ENCODE peak calls at places on chromosomes 12 and 14, in nine cellular contexts. D is RPMI7951; S is posterior cingulate gyrus; O is Calu3; C is pancreas; L is MCF 10A; M is HT1080; Q is skeletal muscle cell; P is stimulated activated CD4-positive, alpha-beta T cell treated with anti-CD3 and anti-CD28 coated beads, Interleukin-4, amount 100 ng/mL, for 24 hours. V is an unnamed sample.

GRCh38 chr12:86228656-86229055 is 27.5 kb downstream of the MGAT4C start:
- DNase-seq in D (no peak), S (no peak), O (no peak), C (no peak), L (no peak), M (no peak), Q (no peak), P (no peak), V (no peak)

GRCh38 chr12:97921957-97922722 is 459.5 kb downstream of the RMST start:
- DNase-seq in D (peak; percentile 34), S (no peak), O (no peak), C (no peak), L (peak; percentile 40), M (peak; percentile 65), Q (peak; percentile 65), P (no peak), V (no peak)

GRCh38 chr12:19082365-19082911 is 47.1 kb upstream of the PLEKHA5 start:
- DNase-seq in D (no peak), S (no peak), O (no peak), C (no peak), L (no peak), M (no peak), Q (no peak), P (no peak), V (no peak)

GRCh38 chr14:31083781-31084180 is 57.6 kb upstream of the STRN3 start:
- DNase-seq in D (no peak), S (no peak), O (no peak), C (no peak), L (no peak), M (no peak), Q (no peak), P (no peak), V (no peak)

GRCh38 chr12:108570743-108571603 is 8.6 kb downstream of the ISCU start:
- DNase-seq in D (peak; percentile 66), S (no peak), O (no peak), C (no peak), L (peak; percentile 33), M (peak; percentile 34), Q (no peak), P (no peak), V (peak; percentile 16)

GRCh38 chr12:129001-129400 is 62.4 kb downstream of the IQSEC3 start:
- DNase-seq in D (no peak), S (peak; percentile 54), O (no peak), C (no peak), L (no peak), M (no peak), Q (no peak), P (no peak), V (no peak)

GRCh38 chr14:104425171-104425681 is 154.3 kb upstream of the C14orf180 start:
- DNase-seq in D (no peak), S (peak; percentile 53), O (no peak), C (no peak), L (no peak), M (no peak), Q (no peak), P (no peak), V (no peak)

GRCh38 chr12:79547735-79548347 is 142.9 kb downstream of the PAWR start:
- DNase-seq in D (peak; percentile 64), S (no peak), O (peak; percentile 71), C (no peak), L (peak; percentile 79), M (peak; percentile 87), Q (no peak), P (no peak), V (peak; percentile 59)

GRCh38 chr14:34554540-34555250 is 15.2 kb upstream of the EAPP start:
- DNase-seq in D (peak; percentile 52), S (peak; percentile 14), O (no peak), C (no peak), L (peak; percentile 12), M (peak; percentile 29), Q (peak; percentile 29), P (peak; percentile 15), V (peak; percentile 45)

GRCh38 chr14:91417134-91417982 is at the start of gene CCDC88C:
- DNase-seq in D (no peak), S (peak; percentile 77), O (peak; percentile 83), C (peak; percentile 82), L (peak; percentile 77), M (peak; percentile 39), Q (no peak), P (peak; percentile 73), V (peak; percentile 80)

GRCh38 chr12:91778091-91778819 is 367.4 kb downstream of the BTG1 start:
- DNase-seq in D (peak; percentile 8), S (no peak), O (no peak), C (no peak), L (no peak), M (no peak), Q (no peak), P (no peak), V (peak; percentile 20)

GRCh38 chr12:123398918-123399617 is 15.1 kb downstream of the KMT5A start:
- DNase-seq in D (no peak), S (no peak), O (no peak), C (no peak), L (no peak), M (no peak), Q (no peak), P (no peak), V (no peak)

GRCh38 chr14:58574623-58575022 is 63.1 kb upstream of the DACT1 start:
- DNase-seq in D (no peak), S (no peak), O (no peak), C (no peak), L (no peak), M (no peak), Q (no peak), P (no peak), V (no peak)

GRCh38 chr12:120971299-120972180 is 6.8 kb upstream of the HNF1A start:
- DNase-seq in D (peak; percentile 51), S (peak; percentile 19), O (no peak), C (no peak), L (peak; percentile 69), M (peak; percentile 58), Q (peak; percentile 15), P (peak; percentile 31), V (no peak)

GRCh38 chr14:58864751-58865519 is 227.2 kb downstream of the DACT1 start:
- DNase-seq in D (peak; percentile 88), S (no peak), O (no peak), C (no peak), L (peak; percentile 61), M (no peak), Q (peak; percentile 65), P (no peak), V (no peak)

GRCh38 chr14:35470775-35471174 is 63.2 kb upstream of the INSM2 start:
- DNase-seq in D (peak; percentile 12), S (no peak), O (no peak), C (no peak), L (peak; percentile 31), M (peak; percentile 15), Q (no peak), P (no peak), V (no peak)

GRCh38 chr12:69238589-69239285 is 632 bp upstream of the CPSF6 start:
- DNase-seq in D (no peak), S (no peak), O (no peak), C (no peak), L (no peak), M (peak; percentile 3), Q (no peak), P (no peak), V (no peak)

GRCh38 chr12:78194448-78194847 is 363.8 kb downstream of the NAV3 start:
- DNase-seq in D (peak; percentile 82), S (no peak), O (no peak), C (no peak), L (peak; percentile 76), M (peak; percentile 81), Q (peak; percentile 94), P (no peak), V (no peak)

GRCh38 chr12:118980407-118981014 is 830 bp upstream of the SRRM4 start:
- DNase-seq in D (no peak), S (peak; percentile 88), O (no peak), C (no peak), L (no peak), M (no peak), Q (no peak), P (no peak), V (no peak)

GRCh38 chr14:69464379-69464778 is 20.1 kb upstream of the PLEKHD1 start:
- DNase-seq in D (no peak), S (no peak), O (no peak), C (no peak), L (no peak), M (no peak), Q (no peak), P (no peak), V (no peak)

GRCh38 chr12:72207094-72207493 is 65.1 kb upstream of the TRHDE start:
- DNase-seq in D (no peak), S (no peak), O (no peak), C (no peak), L (no peak), M (no peak), Q (no peak), P (no peak), V (no peak)

GRCh38 chr14:59221558-59221957 is 33.1 kb downstream of the DAAM1 start:
- DNase-seq in D (peak; percentile 44), S (no peak), O (no peak), C (no peak), L (no peak), M (peak; percentile 45), Q (no peak), P (no peak), V (no peak)

GRCh38 chr14:22646570-22647254 is 2.6 kb upstream of the OR6J1 start:
- DNase-seq in D (peak; percentile 54), S (no peak), O (no peak), C (no peak), L (peak; percentile 77), M (peak; percentile 57), Q (no peak), P (no peak), V (no peak)

V was measured in colonic mucosa.